ENCODE peak calls at places on chromosomes 2 and 18, in nine cellular contexts. V, Q, H, M, A, D, J, I and L are unnamed samples.
A peak's percentile ranks its signal among the peaks of the same experiment; 100 is the strongest.

GRCh38 chr18:72056171-72056570 is 488.0 kb downstream of the CBLN2 start:
- DNase-seq in V (no peak), Q (no peak), H (no peak), M (no peak), A (no peak), D (no peak), J (no peak), I (no peak), L (no peak)

GRCh38 chr2:55519908-55520885 is 679 bp downstream of the CFAP36 start:
- DNase-seq in V (peak; percentile 25), Q (peak; percentile 28), H (peak; percentile 37), M (peak; percentile 48), A (peak; percentile 25), D (no peak), J (peak; percentile 37), I (peak; percentile 21), L (peak; percentile 22)

GRCh38 chr2:145631561-145631960 is 1111.6 kb upstream of the ZEB2 start:
- DNase-seq in V (no peak), Q (no peak), H (no peak), M (no peak), A (peak; percentile 35), D (no peak), J (no peak), I (no peak), L (no peak)

GRCh38 chr2:16466821-16467151 is 198.8 kb downstream of the CYRIA start:
- DNase-seq in V (no peak), Q (no peak), H (no peak), M (no peak), A (no peak), D (no peak), J (no peak), I (no peak), L (no peak)

GRCh38 chr2:128309341-128310093 is 9.2 kb downstream of the HS6ST1 start:
- DNase-seq in V (no peak), Q (peak; percentile 23), H (no peak), M (peak; percentile 41), A (peak; percentile 86), D (no peak), J (no peak), I (no peak), L (peak; percentile 56)

GRCh38 chr2:147773479-147773878 is 71.3 kb upstream of the ACVR2A start:
- DNase-seq in V (no peak), Q (no peak), H (no peak), M (no peak), A (no peak), D (no peak), J (no peak), I (no peak), L (no peak)

GRCh38 chr2:80469428-80469827 is 164.9 kb upstream of the LRRTM1 start:
- DNase-seq in V (no peak), Q (no peak), H (no peak), M (no peak), A (no peak), D (no peak), J (no peak), I (no peak), L (no peak)

GRCh38 chr2:174873457-174873856 is 109.2 kb upstream of the CHRNA1 start:
- DNase-seq in V (no peak), Q (no peak), H (no peak), M (peak; percentile 1), A (peak; percentile 52), D (no peak), J (no peak), I (no peak), L (no peak)

GRCh38 chr2:189254268-189254883 is 74.8 kb upstream of the COL5A2 start:
- DNase-seq in V (no peak), Q (peak; percentile 70), H (no peak), M (peak; percentile 10), A (peak; percentile 71), D (peak; percentile 23), J (peak; percentile 12), I (no peak), L (peak; percentile 21)

GRCh38 chr2:199682001-199682400 is 169.0 kb downstream of the FTCDNL1 start:
- DNase-seq in V (no peak), Q (no peak), H (no peak), M (no peak), A (no peak), D (no peak), J (no peak), I (no peak), L (no peak)

GRCh38 chr18:44594779-44595467 is 85.8 kb upstream of the SETBP1 start:
- DNase-seq in V (no peak), Q (no peak), H (peak; percentile 55), M (peak; percentile 40), A (peak; percentile 59), D (no peak), J (peak; percentile 13), I (no peak), L (no peak)

GRCh38 chr2:73285162-73285739 is 973 bp upstream of the FBXO41 start:
- DNase-seq in V (no peak), Q (no peak), H (peak; percentile 47), M (no peak), A (no peak), D (no peak), J (no peak), I (peak; percentile 90), L (no peak)

GRCh38 chr2:241965931-241966412 is 96.4 kb downstream of the RTP5 start:
- DNase-seq in V (no peak), Q (peak; percentile 59), H (peak; percentile 82), M (peak; percentile 46), A (peak; percentile 95), D (no peak), J (peak; percentile 25), I (peak; percentile 76), L (no peak)
- H3K4me3 ChIP-seq in V (no peak overlapping the region), Q (no peak overlapping the region), H (no peak overlapping the region), M (no peak overlapping the region), A (peak overlapping the region; percentile 6), D (no peak overlapping the region), J (no peak overlapping the region), I (peak overlapping the region; percentile 54), L (peak overlapping the region; percentile 14)

DNA sequence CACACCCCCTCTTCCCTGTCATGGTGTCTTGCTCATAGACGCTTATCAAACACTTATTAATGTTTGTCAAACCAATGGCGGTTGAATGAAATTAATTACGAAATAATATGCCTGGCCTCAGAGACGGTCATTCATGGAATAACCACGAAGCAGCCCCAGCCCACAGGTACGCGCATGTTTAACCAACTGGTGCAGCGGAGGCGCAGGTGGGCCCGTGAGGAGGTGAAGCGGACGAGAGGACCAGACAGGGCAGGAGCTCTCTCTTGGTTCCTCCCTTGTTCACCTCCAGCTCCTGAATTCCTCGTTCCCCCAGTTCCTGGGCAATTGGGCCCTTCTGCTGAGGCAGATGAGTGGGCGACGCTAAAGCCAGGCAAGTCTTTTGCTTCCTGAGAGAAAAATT is 169.8 kb downstream of the TNS1 start:
- DNase-seq in V (no peak), Q (no peak), H (no peak), M (no peak), A (no peak), D (no peak), J (no peak), I (no peak), L (no peak)
- H3K4me1 ChIP-seq in V (no peaks in the 10 kb centered on the region), Q (peaks cover 64% of the 10 kb centered on the region), H (no peaks in the 10 kb centered on the region), M (peaks cover 10% of the 10 kb centered on the region), A (peaks cover 11% of the 10 kb centered on the region), D (peaks cover 100% of the 10 kb centered on the region), J (peaks cover 85% of the 10 kb centered on the region), I (no peaks in the 10 kb centered on the region), L (peaks cover 98% of the 10 kb centered on the region)

GRCh38 chr18:75727479-75727878 is 300.0 kb upstream of the SMIM21 start:
- DNase-seq in V (peak; percentile 8), Q (no peak), H (no peak), M (peak; percentile 63), A (peak; percentile 30), D (no peak), J (peak; percentile 33), I (peak; percentile 0), L (peak; percentile 44)
- TF ChIP-seq CTCF in V (peak; percentile 29), Q (no peak), H (peak; percentile 53), M (peak; percentile 67), A (peak; percentile 48), D (no peak), J (peak; percentile 64), I (peak; percentile 39), L (no peak)

GRCh38 chr2:176088048-176088936 is 4.2 kb upstream of the HOXD13 start:
- DNase-seq in V (no peak), Q (peak; percentile 51), H (no peak), M (peak; percentile 77), A (peak; percentile 23), D (no peak), J (no peak), I (no peak), L (no peak)
- H3K4me3 ChIP-seq in V (peak overlapping the region; percentile 22), Q (no peak overlapping the region), H (no peak overlapping the region), M (peak overlapping the region; percentile 32), A (peak overlapping the region; percentile 31), D (peak overlapping the region; percentile 53), J (peak overlapping the region; percentile 28), I (no peak overlapping the region), L (no peak overlapping the region)

GRCh38 chr18:2968559-2968958 is 44.4 kb downstream of the LPIN2 start:
- DNase-seq in V (no peak), Q (no peak), H (no peak), M (no peak), A (no peak), D (no peak), J (no peak), I (no peak), L (no peak)

GRCh38 chr18:2970344-2970743 is 42.6 kb downstream of the LPIN2 start:
- DNase-seq in V (no peak), Q (no peak), H (no peak), M (no peak), A (no peak), D (no peak), J (no peak), I (no peak), L (no peak)

GRCh38 chr18:2969695-2970094 is 43.2 kb downstream of the LPIN2 start:
- DNase-seq in V (no peak), Q (no peak), H (no peak), M (no peak), A (no peak), D (no peak), J (no peak), I (no peak), L (no peak)

GRCh38 chr18:2971741-2972552 is 41.0 kb downstream of the LPIN2 start:
- DNase-seq in V (no peak), Q (peak; percentile 66), H (no peak), M (no peak), A (no peak), D (no peak), J (peak; percentile 36), I (peak; percentile 45), L (peak; percentile 50)

DNA sequence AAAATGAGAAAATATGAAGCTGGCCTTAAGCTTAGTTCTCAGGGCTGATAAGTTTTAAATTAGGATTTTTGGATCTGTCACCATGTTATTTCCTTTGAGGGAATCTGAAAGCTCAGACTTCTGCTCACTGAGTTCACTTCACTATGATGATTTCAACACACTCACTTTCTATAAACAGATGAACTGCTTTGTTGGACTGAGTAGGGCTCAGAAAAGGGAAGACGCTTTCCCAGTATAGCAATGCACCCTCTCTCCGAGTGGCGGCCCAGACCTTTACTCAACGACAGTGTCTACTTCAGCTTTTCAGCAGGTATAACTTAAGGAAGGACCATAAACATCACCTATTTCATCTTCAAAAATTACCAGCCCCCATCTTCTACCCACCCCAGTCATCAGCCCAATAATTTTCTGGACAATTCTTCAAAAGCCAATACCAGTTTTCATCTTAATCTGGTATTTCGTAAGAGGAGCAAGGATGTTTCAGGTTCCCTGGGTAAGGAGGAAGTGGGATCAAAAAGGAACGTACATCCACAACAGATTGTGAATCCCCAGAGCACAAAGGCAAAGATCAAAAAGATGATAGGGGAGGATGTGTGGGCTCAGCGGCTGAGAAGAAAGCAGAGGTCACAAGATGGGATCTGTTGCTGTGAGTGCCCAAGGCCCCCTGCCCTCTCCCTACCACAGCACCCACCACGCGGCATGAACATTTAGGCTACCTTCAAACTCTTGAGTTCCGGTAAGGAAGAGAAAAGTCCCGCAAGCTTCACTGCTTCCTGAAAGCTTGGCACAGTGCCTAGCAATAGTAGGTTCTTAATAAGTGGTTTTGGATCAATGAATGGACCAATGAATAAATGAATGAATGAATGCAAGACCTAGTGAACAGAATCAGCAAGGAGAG is 41.9 kb downstream of the LPIN2 start:
- DNase-seq in V (no peak), Q (no peak), H (no peak), M (no peak), A (peak; percentile 25), D (no peak), J (no peak), I (no peak), L (no peak)
- H3K4me1 ChIP-seq in V (peaks cover 20% of the 10 kb centered on the region), Q (peaks cover 19% of the 10 kb centered on the region), H (no peaks in the 10 kb centered on the region), M (peaks cover 43% of the 10 kb centered on the region), A (peaks cover 12% of the 10 kb centered on the region), D (peaks cover 60% of the 10 kb centered on the region), J (peaks cover 70% of the 10 kb centered on the region), I (peaks cover 25% of the 10 kb centered on the region), L (peaks cover 31% of the 10 kb centered on the region)